ENCODE peak calls at places on chromosomes 16 and 17, in ten cellular contexts. One of them, this sample, is unnamed.

GRCh38 chr17:50627386-50627781 is 7.3 kb upstream of the ABCC3 start:
- DNase-seq in A549: no peak
- DNase-seq in heart right ventricle: no peak
- DNase-seq in pancreas: peak; percentile 1
- DNase-seq in astrocyte of the spinal cord: no peak
- DNase-seq in GM12878: no peak
- DNase-seq in ovary: no peak
- DNase-seq in prostate gland: no peak
- DNase-seq in tibial artery: no peak
- DNase-seq in fibroblast of villous mesenchyme: no peak
- DNase-seq in this sample: no peak

GRCh38 chr16:89149386-89149785 is 22.2 kb upstream of the CDH15 start:
- DNase-seq in A549: no peak
- DNase-seq in heart right ventricle: no peak
- DNase-seq in pancreas: no peak
- DNase-seq in astrocyte of the spinal cord: no peak
- DNase-seq in GM12878: no peak
- DNase-seq in ovary: no peak
- DNase-seq in prostate gland: no peak
- DNase-seq in tibial artery: no peak
- DNase-seq in fibroblast of villous mesenchyme: no peak
- DNase-seq in this sample: no peak

GRCh38 chr16:60438894-60439293 is 1597.3 kb downstream of the CDH8 start:
- DNase-seq in A549: no peak
- DNase-seq in heart right ventricle: no peak
- DNase-seq in pancreas: no peak
- DNase-seq in astrocyte of the spinal cord: no peak
- DNase-seq in GM12878: no peak
- DNase-seq in ovary: no peak
- DNase-seq in prostate gland: no peak
- DNase-seq in tibial artery: no peak
- DNase-seq in fibroblast of villous mesenchyme: no peak
- DNase-seq in this sample: no peak

GRCh38 chr16:75130150-75130771 is 13.7 kb upstream of the LDHD start:
- DNase-seq in A549: no peak
- DNase-seq in heart right ventricle: no peak
- DNase-seq in pancreas: no peak
- DNase-seq in astrocyte of the spinal cord: no peak
- DNase-seq in GM12878: no peak
- DNase-seq in ovary: no peak
- DNase-seq in prostate gland: no peak
- DNase-seq in tibial artery: no peak
- DNase-seq in fibroblast of villous mesenchyme: no peak
- DNase-seq in this sample: no peak

GRCh38 chr17:75516619-75517276 is 420 bp downstream of the TSEN54 start:
- DNase-seq in A549: peak; percentile 52
- DNase-seq in heart right ventricle: peak; percentile 54
- DNase-seq in pancreas: peak; percentile 72
- DNase-seq in astrocyte of the spinal cord: no peak
- DNase-seq in GM12878: no peak
- DNase-seq in ovary: peak; percentile 68
- DNase-seq in prostate gland: no peak
- DNase-seq in tibial artery: no peak
- DNase-seq in fibroblast of villous mesenchyme: no peak
- DNase-seq in this sample: peak; percentile 55

GRCh38 chr16:13529193-13529982 is 390.6 kb upstream of the ERCC4 start:
- DNase-seq in A549: no peak
- DNase-seq in heart right ventricle: no peak
- DNase-seq in pancreas: no peak
- DNase-seq in astrocyte of the spinal cord: no peak
- DNase-seq in GM12878: no peak
- DNase-seq in ovary: no peak
- DNase-seq in prostate gland: no peak
- DNase-seq in tibial artery: no peak
- DNase-seq in fibroblast of villous mesenchyme: no peak
- DNase-seq in this sample: no peak

GRCh38 chr17:67360880-67361279 is 5.5 kb downstream of the PSMD12 start:
- DNase-seq in A549: no peak
- DNase-seq in heart right ventricle: no peak
- DNase-seq in pancreas: no peak
- DNase-seq in astrocyte of the spinal cord: no peak
- DNase-seq in GM12878: no peak
- DNase-seq in ovary: no peak
- DNase-seq in prostate gland: no peak
- DNase-seq in tibial artery: no peak
- DNase-seq in fibroblast of villous mesenchyme: no peak
- DNase-seq in this sample: no peak

GRCh38 chr17:77233635-77234334 is 93.0 kb downstream of the SEC14L1 start:
- DNase-seq in A549: peak; percentile 77
- DNase-seq in heart right ventricle: no peak
- DNase-seq in pancreas: no peak
- DNase-seq in astrocyte of the spinal cord: peak; percentile 71
- DNase-seq in GM12878: peak; percentile 57
- DNase-seq in ovary: no peak
- DNase-seq in prostate gland: no peak
- DNase-seq in tibial artery: no peak
- DNase-seq in fibroblast of villous mesenchyme: peak; percentile 76
- DNase-seq in this sample: peak; percentile 72

GRCh38 chr17:82315703-82316358 is 1.6 kb downstream of the CD7 start:
- DNase-seq in A549: no peak
- DNase-seq in heart right ventricle: peak; percentile 15
- DNase-seq in pancreas: no peak
- DNase-seq in astrocyte of the spinal cord: no peak
- DNase-seq in GM12878: no peak
- DNase-seq in ovary: no peak
- DNase-seq in prostate gland: no peak
- DNase-seq in tibial artery: no peak
- DNase-seq in fibroblast of villous mesenchyme: no peak
- DNase-seq in this sample: no peak

GRCh38 chr17:2023692-2024571 is 1.2 kb downstream of the RTN4RL1 start:
- DNase-seq in A549: peak; percentile 55
- DNase-seq in heart right ventricle: no peak
- DNase-seq in pancreas: peak; percentile 68
- DNase-seq in astrocyte of the spinal cord: peak; percentile 25
- DNase-seq in GM12878: no peak
- DNase-seq in ovary: peak; percentile 56
- DNase-seq in prostate gland: no peak
- DNase-seq in tibial artery: peak; percentile 78
- DNase-seq in fibroblast of villous mesenchyme: no peak
- DNase-seq in this sample: no peak
- TF ChIP-seq CTCF in A549: no peak
- TF ChIP-seq CTCF in heart right ventricle: no peak
- TF ChIP-seq CTCF in pancreas: no peak
- TF ChIP-seq CTCF in astrocyte of the spinal cord: no peak
- TF ChIP-seq CTCF in GM12878: no peak
- TF ChIP-seq CTCF in ovary: peak; percentile 19
- TF ChIP-seq CTCF in prostate gland: no peak
- TF ChIP-seq CTCF in tibial artery: no peak
- TF ChIP-seq CTCF in fibroblast of villous mesenchyme: no peak
- TF ChIP-seq CTCF in this sample: no peak

GRCh38 chr17:7379134-7379533 is 1.8 kb upstream of the TNK1 start:
- DNase-seq in A549: no peak
- DNase-seq in heart right ventricle: no peak
- DNase-seq in pancreas: no peak
- DNase-seq in astrocyte of the spinal cord: no peak
- DNase-seq in GM12878: no peak
- DNase-seq in ovary: no peak
- DNase-seq in prostate gland: no peak
- DNase-seq in tibial artery: no peak
- DNase-seq in fibroblast of villous mesenchyme: no peak
- DNase-seq in this sample: no peak

GRCh38 chr17:7382901-7383300 is 2.0 kb downstream of the TNK1 start:
- DNase-seq in A549: no peak
- DNase-seq in heart right ventricle: no peak
- DNase-seq in pancreas: no peak
- DNase-seq in astrocyte of the spinal cord: no peak
- DNase-seq in GM12878: no peak
- DNase-seq in ovary: no peak
- DNase-seq in prostate gland: no peak
- DNase-seq in tibial artery: no peak
- DNase-seq in fibroblast of villous mesenchyme: no peak
- DNase-seq in this sample: no peak

GRCh38 chr17:7383371-7383741 is 2.5 kb downstream of the TNK1 start:
- DNase-seq in A549: no peak
- DNase-seq in heart right ventricle: no peak
- DNase-seq in pancreas: no peak
- DNase-seq in astrocyte of the spinal cord: no peak
- DNase-seq in GM12878: no peak
- DNase-seq in ovary: peak; percentile 50
- DNase-seq in prostate gland: no peak
- DNase-seq in tibial artery: no peak
- DNase-seq in fibroblast of villous mesenchyme: no peak
- DNase-seq in this sample: no peak

GRCh38 chr17:7380855-7381683 is at the start of gene TNK1:
- DNase-seq in A549: no peak
- DNase-seq in heart right ventricle: peak; percentile 57
- DNase-seq in pancreas: peak; percentile 85
- DNase-seq in astrocyte of the spinal cord: no peak
- DNase-seq in GM12878: no peak
- DNase-seq in ovary: peak; percentile 75
- DNase-seq in prostate gland: peak; percentile 84
- DNase-seq in tibial artery: no peak
- DNase-seq in fibroblast of villous mesenchyme: no peak
- DNase-seq in this sample: peak; percentile 25

DNA sequence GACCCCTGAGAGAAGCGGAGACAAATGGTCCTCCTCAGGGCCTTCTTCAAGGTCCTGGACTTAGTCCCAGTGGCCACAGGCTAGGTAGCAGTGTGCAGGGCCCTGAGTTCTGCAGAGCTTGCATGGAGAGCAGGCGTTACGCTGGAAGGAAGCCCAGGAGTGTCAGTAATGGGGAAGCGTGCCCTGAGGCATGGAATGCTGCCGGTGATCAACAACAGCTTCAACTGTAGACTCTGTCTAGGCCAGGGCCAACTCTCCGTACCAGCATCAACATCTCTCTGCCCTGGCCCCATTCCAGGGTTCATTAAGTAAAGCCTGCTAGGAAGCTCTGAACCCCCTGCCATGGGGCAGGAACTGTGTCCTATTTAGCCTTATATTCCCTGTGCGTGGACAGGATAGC is 568 bp upstream of the TNK1 start:
- DNase-seq in A549: no peak
- DNase-seq in heart right ventricle: peak; percentile 54
- DNase-seq in pancreas: peak; percentile 79
- DNase-seq in astrocyte of the spinal cord: no peak
- DNase-seq in GM12878: no peak
- DNase-seq in ovary: peak; percentile 67
- DNase-seq in prostate gland: peak; percentile 85
- DNase-seq in tibial artery: no peak
- DNase-seq in fibroblast of villous mesenchyme: peak; percentile 16
- DNase-seq in this sample: peak; percentile 84
- H3K4me3 ChIP-seq in A549: peak overlapping the region; percentile 46
- H3K4me3 ChIP-seq in heart right ventricle: peak overlapping the region; percentile 39
- H3K4me3 ChIP-seq in pancreas: peak overlapping the region; percentile 55
- H3K4me3 ChIP-seq in astrocyte of the spinal cord: no peak overlapping the region
- H3K4me3 ChIP-seq in GM12878: no peak overlapping the region
- H3K4me3 ChIP-seq in ovary: peak overlapping the region; percentile 43
- H3K4me3 ChIP-seq in prostate gland: peak overlapping the region; percentile 38
- H3K4me3 ChIP-seq in tibial artery: peak overlapping the region; percentile 51
- H3K4me3 ChIP-seq in fibroblast of villous mesenchyme: no peak overlapping the region
- H3K4me3 ChIP-seq in this sample: peak overlapping the region; percentile 46

GRCh38 chr16:24041834-24042631 is 206.2 kb downstream of the PRKCB start:
- DNase-seq in A549: peak; percentile 69
- DNase-seq in heart right ventricle: peak; percentile 56
- DNase-seq in pancreas: peak; percentile 42
- DNase-seq in astrocyte of the spinal cord: peak; percentile 18
- DNase-seq in GM12878: peak; percentile 45
- DNase-seq in ovary: no peak
- DNase-seq in prostate gland: peak; percentile 44
- DNase-seq in tibial artery: no peak
- DNase-seq in fibroblast of villous mesenchyme: peak; percentile 47
- DNase-seq in this sample: peak; percentile 26

GRCh38 chr16:24044467-24044866 is 208.7 kb downstream of the PRKCB start:
- DNase-seq in A549: no peak
- DNase-seq in heart right ventricle: no peak
- DNase-seq in pancreas: no peak
- DNase-seq in astrocyte of the spinal cord: no peak
- DNase-seq in GM12878: no peak
- DNase-seq in ovary: no peak
- DNase-seq in prostate gland: no peak
- DNase-seq in tibial artery: no peak
- DNase-seq in fibroblast of villous mesenchyme: no peak
- DNase-seq in this sample: no peak

GRCh38 chr16:24049113-24049512 is 207.0 kb upstream of the CACNG3 start:
- DNase-seq in A549: no peak
- DNase-seq in heart right ventricle: no peak
- DNase-seq in pancreas: no peak
- DNase-seq in astrocyte of the spinal cord: no peak
- DNase-seq in GM12878: no peak
- DNase-seq in ovary: no peak
- DNase-seq in prostate gland: no peak
- DNase-seq in tibial artery: no peak
- DNase-seq in fibroblast of villous mesenchyme: no peak
- DNase-seq in this sample: no peak

GRCh38 chr16:24046442-24046841 is 209.7 kb upstream of the CACNG3 start:
- DNase-seq in A549: no peak
- DNase-seq in heart right ventricle: no peak
- DNase-seq in pancreas: no peak
- DNase-seq in astrocyte of the spinal cord: no peak
- DNase-seq in GM12878: no peak
- DNase-seq in ovary: no peak
- DNase-seq in prostate gland: no peak
- DNase-seq in tibial artery: no peak
- DNase-seq in fibroblast of villous mesenchyme: no peak
- DNase-seq in this sample: no peak

DNA sequence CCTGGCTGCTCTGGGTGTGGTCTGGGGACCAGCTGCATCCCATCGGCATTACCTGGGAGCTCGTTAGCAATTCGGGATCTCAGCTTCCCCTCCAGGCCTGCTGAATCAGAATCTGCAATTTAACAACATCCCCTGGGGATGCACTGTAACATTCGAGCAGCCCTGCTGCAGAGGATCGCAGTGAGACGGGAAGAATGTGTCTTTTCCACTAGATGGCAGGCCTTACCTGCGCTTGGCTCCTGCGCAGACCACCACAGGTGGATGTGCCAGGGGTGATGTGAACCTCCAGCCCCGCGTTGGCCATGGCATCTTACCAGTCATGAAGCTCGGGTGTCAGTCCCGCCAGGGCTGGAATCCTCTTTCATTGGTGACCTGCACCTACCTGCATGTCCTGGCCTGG is 209.9 kb downstream of the PRKCB start:
- DNase-seq in A549: peak; percentile 29
- DNase-seq in heart right ventricle: no peak
- DNase-seq in pancreas: no peak
- DNase-seq in astrocyte of the spinal cord: no peak
- DNase-seq in GM12878: no peak
- DNase-seq in ovary: no peak
- DNase-seq in prostate gland: no peak
- DNase-seq in tibial artery: no peak
- DNase-seq in fibroblast of villous mesenchyme: no peak
- DNase-seq in this sample: no peak
- TF ChIP-seq CTCF in A549: peak; percentile 59
- TF ChIP-seq CTCF in heart right ventricle: peak; percentile 23
- TF ChIP-seq CTCF in pancreas: no peak
- TF ChIP-seq CTCF in astrocyte of the spinal cord: no peak
- TF ChIP-seq CTCF in GM12878: peak; percentile 8
- TF ChIP-seq CTCF in ovary: no peak
- TF ChIP-seq CTCF in prostate gland: peak; percentile 14
- TF ChIP-seq CTCF in tibial artery: no peak
- TF ChIP-seq CTCF in fibroblast of villous mesenchyme: no peak
- TF ChIP-seq CTCF in this sample: no peak

GRCh38 chr17:11446316-11446715 is 152.0 kb upstream of the DNAH9 start:
- DNase-seq in A549: no peak
- DNase-seq in heart right ventricle: no peak
- DNase-seq in pancreas: no peak
- DNase-seq in astrocyte of the spinal cord: no peak
- DNase-seq in GM12878: no peak
- DNase-seq in ovary: no peak
- DNase-seq in prostate gland: no peak
- DNase-seq in tibial artery: no peak
- DNase-seq in fibroblast of villous mesenchyme: no peak
- DNase-seq in this sample: no peak

GRCh38 chr17:11441004-11441403 is 157.3 kb upstream of the DNAH9 start:
- DNase-seq in A549: no peak
- DNase-seq in heart right ventricle: no peak
- DNase-seq in pancreas: no peak
- DNase-seq in astrocyte of the spinal cord: no peak
- DNase-seq in GM12878: no peak
- DNase-seq in ovary: no peak
- DNase-seq in prostate gland: no peak
- DNase-seq in tibial artery: no peak
- DNase-seq in fibroblast of villous mesenchyme: no peak
- DNase-seq in this sample: no peak
- H3K4me3 ChIP-seq in A549: no peak overlapping the region
- H3K4me3 ChIP-seq in heart right ventricle: no peak overlapping the region
- H3K4me3 ChIP-seq in pancreas: no peak overlapping the region
- H3K4me3 ChIP-seq in astrocyte of the spinal cord: no peak overlapping the region
- H3K4me3 ChIP-seq in GM12878: no peak overlapping the region
- H3K4me3 ChIP-seq in ovary: no peak overlapping the region
- H3K4me3 ChIP-seq in prostate gland: no peak overlapping the region
- H3K4me3 ChIP-seq in tibial artery: no peak overlapping the region
- H3K4me3 ChIP-seq in fibroblast of villous mesenchyme: no peak overlapping the region
- H3K4me3 ChIP-seq in this sample: no peak overlapping the region